ENCODE peak calls at places on chromosomes 12 and 14, in nine cellular contexts. S is Kasumi-1; U is IMR-90; Q is HFFc6; M is stimulated activated CD8-positive, alpha-beta memory T cell treated with anti-CD3 and anti-CD28 coated beads, Interleukin-15, amount 100 ng/mL, for 4 hours; H is GM12878; J is ovary; X is left colon; B is RWPE1. C is an unnamed sample.

GRCh38 chr14:53022593-53022992 is 71.7 kb upstream of the FERMT2 start:
- DNase-seq in S (no peak), U (peak; percentile 61), Q (peak; percentile 88), M (no peak), H (no peak), J (no peak), X (no peak), B (no peak), C (no peak)

GRCh38 chr14:103628684-103629502 is at the start of gene KLC1:
- DNase-seq in S (peak; percentile 32), U (peak; percentile 54), Q (peak; percentile 52), M (peak; percentile 70), H (no peak), J (peak; percentile 94), X (peak; percentile 90), B (peak; percentile 86), C (peak; percentile 90)

GRCh38 chr12:13788626-13789025 is 192.8 kb downstream of the GRIN2B start:
- DNase-seq in S (no peak), U (no peak), Q (no peak), M (no peak), H (no peak), J (no peak), X (no peak), B (no peak), C (no peak)

GRCh38 chr12:27554421-27555186 is 30.6 kb downstream of the PPFIBP1 start:
- DNase-seq in S (no peak), U (no peak), Q (no peak), M (no peak), H (no peak), J (peak; percentile 65), X (peak; percentile 10), B (no peak), C (peak; percentile 72)

GRCh38 chr14:99611639-99612038 is 7.6 kb upstream of the CCDC85C start:
- DNase-seq in S (no peak), U (no peak), Q (no peak), M (no peak), H (no peak), J (no peak), X (no peak), B (no peak), C (no peak)

GRCh38 chr12:84643993-84644392 is 268.6 kb downstream of the SLC6A15 start:
- DNase-seq in S (no peak), U (no peak), Q (no peak), M (no peak), H (no peak), J (no peak), X (no peak), B (no peak), C (no peak)

GRCh38 chr14:105475916-105476845 is 1.6 kb downstream of the CRIP2 start:
- DNase-seq in S (no peak), U (peak; percentile 18), Q (no peak), M (no peak), H (no peak), J (no peak), X (peak; percentile 28), B (peak; percentile 59), C (no peak)

GRCh38 chr14:51933191-51933590 is 56.2 kb upstream of the RTRAF start:
- DNase-seq in S (peak; percentile 42), U (no peak), Q (no peak), M (no peak), H (no peak), J (no peak), X (no peak), B (no peak), C (no peak)

GRCh38 chr14:69101331-69101826 is 51.5 kb downstream of the DCAF5 start:
- DNase-seq in S (peak; percentile 77), U (peak; percentile 91), Q (peak; percentile 88), M (no peak), H (no peak), J (no peak), X (no peak), B (peak; percentile 36), C (peak; percentile 19)

GRCh38 chr14:99430491-99430890 is 50.2 kb downstream of the SETD3 start:
- DNase-seq in S (no peak), U (no peak), Q (no peak), M (no peak), H (no peak), J (no peak), X (no peak), B (peak; percentile 13), C (no peak)

GRCh38 chr12:105523164-105524057 is 192.9 kb downstream of the C12orf75 start:
- DNase-seq in S (no peak), U (peak; percentile 86), Q (peak; percentile 91), M (no peak), H (no peak), J (peak; percentile 76), X (peak; percentile 36), B (no peak), C (peak; percentile 50)

GRCh38 chr14:74309125-74309654 is 6.5 kb upstream of the ABCD4 start:
- DNase-seq in S (no peak), U (no peak), Q (no peak), M (no peak), H (no peak), J (no peak), X (no peak), B (no peak), C (no peak)

GRCh38 chr14:28119849-28120248 is 646.7 kb upstream of the FOXG1 start:
- DNase-seq in S (no peak), U (no peak), Q (no peak), M (no peak), H (no peak), J (no peak), X (no peak), B (no peak), C (no peak)

GRCh38 chr14:97564334-97564733 is 767.2 kb downstream of the VRK1 start:
- DNase-seq in S (no peak), U (no peak), Q (no peak), M (no peak), H (no peak), J (no peak), X (no peak), B (no peak), C (no peak)

GRCh38 chr12:51124504-51124903 is 41.1 kb upstream of the CSRNP2 start:
- DNase-seq in S (no peak), U (no peak), Q (no peak), M (no peak), H (no peak), J (no peak), X (no peak), B (no peak), C (no peak)

GRCh38 chr14:29463727-29464370 is 463.8 kb downstream of the PRKD1 start:
- DNase-seq in S (no peak), U (no peak), Q (no peak), M (no peak), H (no peak), J (no peak), X (no peak), B (peak; percentile 5), C (no peak)

GRCh38 chr12:88743946-88744685 is 163.8 kb upstream of the KITLG start:
- DNase-seq in S (no peak), U (peak; percentile 33), Q (peak; percentile 3), M (no peak), H (no peak), J (no peak), X (no peak), B (no peak), C (no peak)

GRCh38 chr12:122275459-122275858 is 9.2 kb upstream of the VPS33A start:
- DNase-seq in S (no peak), U (no peak), Q (no peak), M (no peak), H (no peak), J (no peak), X (no peak), B (no peak), C (no peak)

GRCh38 chr12:67068773-67069450 is 200.2 kb upstream of the CAND1 start:
- DNase-seq in S (peak; percentile 21), U (peak; percentile 7), Q (no peak), M (peak; percentile 11), H (no peak), J (peak; percentile 58), X (peak; percentile 53), B (peak; percentile 79), C (peak; percentile 43)

GRCh38 chr12:56040151-56040550 is 1.6 kb upstream of the RPS26 start:
- DNase-seq in S (no peak), U (no peak), Q (no peak), M (no peak), H (no peak), J (no peak), X (no peak), B (no peak), C (no peak)

GRCh38 chr12:132066345-132066685 is 77.8 kb downstream of the DDX51 start:
- DNase-seq in S (peak; percentile 71), U (no peak), Q (no peak), M (no peak), H (peak; percentile 77), J (no peak), X (no peak), B (no peak), C (no peak)

GRCh38 chr12:72476301-72476700 is 204.1 kb downstream of the TRHDE start:
- DNase-seq in S (no peak), U (no peak), Q (no peak), M (no peak), H (no peak), J (no peak), X (no peak), B (no peak), C (no peak)

GRCh38 chr14:99654235-99655000 is 9.5 kb downstream of the HHIPL1 start:
- DNase-seq in S (no peak), U (peak; percentile 81), Q (peak; percentile 58), M (no peak), H (no peak), J (peak; percentile 67), X (peak; percentile 40), B (peak; percentile 28), C (peak; percentile 85)

GRCh38 chr12:630656-631632 is 32.3 kb downstream of the NINJ2 start:
- DNase-seq in S (peak; percentile 57), U (no peak), Q (no peak), M (peak; percentile 38), H (no peak), J (no peak), X (peak; percentile 34), B (no peak), C (peak; percentile 47)

C was measured in testis.